ENCODE peak calls at places on chromosomes 16 and 17, in six cellular contexts. M, O, B, W, I and T are unnamed samples.

GRCh38 chr17:28381141-28381825 is 9.8 kb downstream of the SARM1 start:
- DNase-seq in M (no peak), O (no peak), B (no peak), W (peak; percentile 43), I (no peak), T (no peak)

GRCh38 chr16:72149676-72150464 is 22.1 kb downstream of the PMFBP1 start:
- DNase-seq in M (peak; percentile 9), O (no peak), B (no peak), W (no peak), I (no peak), T (no peak)

GRCh38 chr17:17719966-17720543 is 38.8 kb downstream of the RAI1 start:
- DNase-seq in M (no peak), O (no peak), B (no peak), W (no peak), I (no peak), T (no peak)

GRCh38 chr16:69340095-69340644 is 598 bp downstream of the NIP7 start:
- DNase-seq in M (no peak), O (no peak), B (no peak), W (no peak), I (no peak), T (no peak)

GRCh38 chr17:48952904-48953303 is 8.3 kb upstream of the SNF8 start:
- DNase-seq in M (peak; percentile 57), O (no peak), B (no peak), W (no peak), I (no peak), T (no peak)

GRCh38 chr17:60817187-60817586 is 139.5 kb downstream of the BCAS3 start:
- DNase-seq in M (no peak), O (no peak), B (no peak), W (no peak), I (no peak), T (no peak)

GRCh38 chr16:86761117-86761971 is 183.0 kb downstream of the FOXL1 start:
- DNase-seq in M (peak; percentile 34), O (peak; percentile 49), B (peak; percentile 59), W (peak; percentile 61), I (no peak), T (peak; percentile 50)

GRCh38 chr17:81396722-81397313 is 1.6 kb downstream of the BAHCC1 start:
- DNase-seq in M (no peak), O (peak; percentile 68), B (no peak), W (peak; percentile 45), I (peak; percentile 55), T (no peak)

GRCh38 chr16:15948532-15949209 is 745 bp upstream of the ABCC1 start:
- DNase-seq in M (peak; percentile 81), O (peak; percentile 31), B (no peak), W (peak; percentile 25), I (no peak), T (peak; percentile 59)